ENCODE peak calls at places on chromosomes 3 and 15, in five cellular contexts. N is suprapubic skin, Q is ovary, T is A549, E is sigmoid colon. A is an unnamed sample. For H3K4me1, the result is how much of the 10 kb centered on the place peaks cover.

GRCh38 chr3:144097144-144097543 is 125.5 kb downstream of the DIPK2A start:
- DNase-seq in N (no peak), Q (no peak), T (no peak), E (no peak), A (no peak)

GRCh38 chr15:77266708-77267387 is 153.1 kb downstream of the PEAK1 start:
- DNase-seq in N (no peak), Q (no peak), T (peak), E (no peak), A (no peak)

GRCh38 chr3:12143949-12144504 is 14.7 kb downstream of the TIMP4 start:
- DNase-seq in N (peak), Q (peak), T (no peak), E (peak), A (peak)

GRCh38 chr15:41285285-41285684 is 47.1 kb downstream of the OIP5 start:
- DNase-seq in N (no peak), Q (no peak), T (no peak), E (no peak), A (no peak)

GRCh38 chr15:81645470-81645869 is 271.5 kb upstream of the TMC3 start:
- DNase-seq in N (no peak), Q (no peak), T (no peak), E (no peak), A (no peak)

GRCh38 chr15:45634442-45635190 is at the start of gene SQOR:
- DNase-seq in N (peak), Q (peak), T (peak), E (peak), A (peak)

GRCh38 chr3:152268501-152269422 is at the start of gene MBNL1:
- DNase-seq in N (peak), Q (peak), T (peak), E (peak), A (peak)

GRCh38 chr3:112926000-112926399 is 48.9 kb downstream of the CD200R1 start:
- DNase-seq in N (no peak), Q (no peak), T (no peak), E (no peak), A (no peak)

GRCh38 chr15:70062321-70062956 is 35.3 kb downstream of the TLE3 start:
- DNase-seq in N (peak), Q (peak), T (no peak), E (peak), A (peak)

GRCh38 chr3:22594990-22595389 is 608.1 kb upstream of the UBE2E2 start:
- DNase-seq in N (no peak), Q (no peak), T (no peak), E (no peak), A (no peak)

GRCh38 chr15:60119101-60119500 is 115.0 kb downstream of the FOXB1 start:
- DNase-seq in N (no peak), Q (no peak), T (no peak), E (no peak), A (no peak)

GRCh38 chr15:60118564-60119080 is 114.5 kb downstream of the FOXB1 start:
- DNase-seq in N (no peak), Q (no peak), T (no peak), E (no peak), A (no peak)

GRCh38 chr15:60116456-60117089 is 112.5 kb downstream of the FOXB1 start:
- DNase-seq in N (no peak), Q (no peak), T (no peak), E (no peak), A (no peak)

GRCh38 chr15:60118146-60118545 is 114.0 kb downstream of the FOXB1 start:
- DNase-seq in N (no peak), Q (no peak), T (no peak), E (no peak), A (no peak)

DNA sequence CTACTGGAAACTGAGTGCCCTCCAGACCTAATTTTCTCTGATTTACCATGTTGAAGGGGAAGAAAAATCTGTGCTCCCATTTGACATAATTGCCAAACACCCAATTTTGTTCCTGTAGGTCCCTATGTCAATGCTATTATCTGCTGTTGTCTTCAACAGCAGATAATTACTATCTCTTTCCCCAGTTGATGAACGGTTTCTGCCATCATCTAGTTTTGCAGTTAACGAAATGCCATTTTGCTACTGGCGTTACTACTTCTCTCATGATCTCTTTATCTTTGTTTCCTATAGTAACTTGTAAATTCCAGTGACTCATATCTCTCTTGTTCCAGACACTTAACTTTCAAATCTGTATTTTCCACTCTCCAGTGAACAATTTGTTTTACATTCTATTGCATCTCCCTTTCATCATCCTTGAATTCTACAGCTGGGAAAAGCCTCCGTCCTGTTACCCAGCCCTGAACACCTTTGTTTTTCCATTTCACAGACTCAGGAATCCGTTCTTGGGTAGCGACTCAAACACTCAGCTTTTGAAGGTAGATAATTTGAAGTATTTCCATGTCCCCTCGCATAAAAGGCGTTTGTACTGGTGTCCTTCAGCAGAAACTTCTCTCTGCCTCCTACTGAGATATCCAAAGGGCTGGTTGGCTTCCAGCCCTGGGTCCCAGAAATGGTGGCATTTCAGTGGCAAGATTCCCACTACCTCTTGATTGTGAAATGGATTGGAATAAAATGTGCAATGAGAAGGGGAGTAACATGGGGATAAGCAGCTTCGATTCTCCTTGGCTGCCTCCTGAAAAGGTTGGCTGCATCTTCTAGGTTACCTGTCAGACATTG is 111.7 kb downstream of the FOXB1 start:
- DNase-seq in N (no peak), Q (no peak), T (no peak), E (no peak), A (no peak)
- H3K4me1 ChIP-seq in N (under half), Q (under half), T (under half), E (under half), A (under half)

DNA sequence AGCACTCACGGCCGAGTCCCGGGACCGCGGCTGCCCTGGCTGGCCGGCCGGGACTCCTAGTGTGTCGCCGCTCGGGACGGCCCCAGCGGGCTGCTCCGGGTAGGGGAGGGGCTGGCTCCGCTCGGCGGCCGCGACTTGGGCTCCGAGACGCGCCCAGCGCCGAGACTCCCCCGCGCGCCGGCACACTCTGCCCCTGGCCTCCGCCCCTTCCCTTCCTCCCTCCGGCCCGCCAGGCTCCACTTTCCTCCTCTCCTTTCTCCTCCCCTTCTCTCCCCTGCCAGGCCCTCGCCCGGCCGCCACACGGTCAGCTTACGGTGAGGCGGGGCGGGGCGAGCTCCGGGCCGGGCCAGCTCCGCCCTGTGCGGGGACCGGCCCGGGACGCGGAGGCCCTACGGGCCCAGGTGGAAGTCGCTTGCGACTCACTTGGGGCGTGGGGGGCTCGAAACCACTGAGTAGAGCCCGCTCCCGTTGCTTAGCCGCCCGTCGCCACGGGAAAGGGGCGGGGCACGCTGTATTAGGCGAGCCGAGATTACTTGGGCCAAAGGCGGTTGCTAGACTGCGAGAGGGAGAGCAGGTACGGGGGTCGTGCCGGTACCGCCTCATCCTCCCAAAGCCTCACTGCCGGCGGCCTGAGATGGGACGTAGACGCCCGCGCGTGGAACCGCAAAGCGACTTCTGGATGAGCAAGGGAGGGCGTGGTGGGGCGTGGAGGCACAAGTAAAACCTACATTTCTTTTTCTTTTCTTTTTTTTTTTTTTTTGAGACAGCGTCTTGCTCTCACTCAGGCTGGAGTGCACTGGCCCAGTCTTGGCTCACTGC is at the start of gene ITGB5:
- DNase-seq in N (peak), Q (peak), T (peak), E (peak), A (peak)
- TF ChIP-seq POLR2A in N (no peak), Q (peak), T (peak), E (peak), A (no peak)

DNA sequence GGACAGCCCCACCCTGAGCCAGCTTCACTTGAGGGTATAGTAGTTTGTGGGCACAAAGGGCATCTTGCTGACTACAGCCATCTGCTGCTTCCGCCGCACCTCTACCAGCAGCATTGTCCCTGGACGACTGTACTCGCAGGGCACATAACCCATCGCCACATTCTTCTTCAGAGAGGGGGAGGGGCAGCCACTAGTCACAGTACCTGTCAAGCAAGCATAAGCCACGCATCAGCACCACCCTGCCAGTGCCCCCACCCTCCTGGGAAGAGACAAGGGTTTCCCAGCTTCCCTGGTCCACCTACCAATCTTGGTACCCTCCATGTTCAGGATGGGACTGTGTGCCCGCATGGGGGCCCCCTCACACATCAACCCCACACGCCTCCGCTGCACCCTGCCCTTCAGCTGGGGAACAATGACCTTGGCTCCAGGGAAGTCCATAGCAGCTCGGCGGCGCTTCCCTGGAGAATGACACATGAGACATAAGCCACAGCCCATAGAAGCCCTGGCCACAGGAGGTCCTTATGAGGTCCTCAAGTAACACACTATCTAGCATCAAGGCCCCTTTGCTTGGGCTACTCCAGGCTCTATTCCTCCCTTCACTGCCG is 4.7 kb downstream of the AMT start:
- DNase-seq in N (no peak), Q (no peak), T (no peak), E (no peak), A (no peak)
- H3K4me1 ChIP-seq in N (under half), Q (under half), T (under half), E (under half), A (under half)

GRCh38 chr3:37964716-37965115 is 25.9 kb upstream of the VILL start:
- DNase-seq in N (no peak), Q (no peak), T (peak), E (no peak), A (no peak)
- TF ChIP-seq POLR2A in N (no peak), Q (no peak), T (no peak), E (no peak), A (no peak)

DNA sequence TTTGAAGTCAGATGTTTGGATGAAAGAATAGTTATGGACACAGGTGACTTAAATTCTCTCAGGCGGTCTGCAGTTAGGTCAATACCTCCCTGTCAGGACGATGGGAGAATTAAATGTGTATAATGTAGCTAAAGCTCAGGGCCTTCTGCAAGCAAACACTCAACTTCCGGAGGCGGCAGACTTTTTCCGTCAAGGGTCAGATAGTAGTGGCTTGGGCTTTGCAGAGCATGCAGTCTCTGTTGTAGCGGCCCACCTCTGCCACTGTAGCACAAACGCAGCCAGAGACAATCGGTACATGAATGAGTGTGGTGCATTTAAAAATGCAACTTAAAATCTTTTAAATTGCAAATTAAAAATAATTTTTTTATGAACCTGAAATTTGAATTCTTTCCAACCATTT is 47.4 kb downstream of the CMTM8 start:
- DNase-seq in N (no peak), Q (no peak), T (no peak), E (no peak), A (no peak)
- H3K4me1 ChIP-seq in N (under half), Q (under half), T (under half), E (under half), A (under half)